ENCODE peak calls at places on chromosomes 4 and X, in five cellular contexts. F is SK-N-SH, G is HCT116, I is GM12878, L is HepG2. V is an unnamed sample.

GRCh38 chr4:3649491-3649890 is 116.7 kb upstream of the ADRA2C start:
- DNase-seq in F (no peak), G (no peak), I (no peak), L (no peak), V (no peak)

GRCh38 chrX:21382715-21383114 is 8.5 kb downstream of the CNKSR2 start:
- DNase-seq in F (no peak), G (peak), I (no peak), L (no peak), V (no peak)

GRCh38 chrX:140360284-140360683 is 144.6 kb downstream of the SOX3 start:
- DNase-seq in F (no peak), G (no peak), I (no peak), L (no peak), V (no peak)

GRCh38 chr4:5051210-5051691 is at the start of gene STK32B:
- DNase-seq in F (peak), G (no peak), I (no peak), L (no peak), V (peak)

GRCh38 chr4:152431287-152431686 is 104.6 kb downstream of the FBXW7 start:
- DNase-seq in F (no peak), G (no peak), I (no peak), L (peak), V (no peak)

GRCh38 chr4:174654634-174655033 is 132.3 kb upstream of the HPGD start:
- DNase-seq in F (no peak), G (no peak), I (no peak), L (no peak), V (no peak)

GRCh38 chr4:72006576-72006975 is 25.2 kb upstream of the NPFFR2 start:
- DNase-seq in F (no peak), G (no peak), I (no peak), L (no peak), V (no peak)

GRCh38 chrX:53281321-53281822 is at the start of gene IQSEC2:
- DNase-seq in F (no peak), G (peak), I (no peak), L (no peak), V (peak)

GRCh38 chr4:89245459-89245858 is 62.1 kb downstream of the GPRIN3 start:
- DNase-seq in F (no peak), G (no peak), I (no peak), L (peak), V (peak)

GRCh38 chr4:125390126-125390525 is 75.4 kb downstream of the FAT4 start:
- DNase-seq in F (no peak), G (no peak), I (no peak), L (no peak), V (no peak)

GRCh38 chr4:130028552-130028951 is 932.6 kb downstream of the C4orf33 start:
- DNase-seq in F (no peak), G (no peak), I (peak), L (no peak), V (no peak)

GRCh38 chr4:176422031-176422430 is 102.3 kb downstream of the SPCS3 start:
- DNase-seq in F (no peak), G (no peak), I (no peak), L (no peak), V (no peak)

GRCh38 chrX:15525664-15526416 is 25.2 kb downstream of the BMX start:
- DNase-seq in F (no peak), G (no peak), I (no peak), L (no peak), V (no peak)

GRCh38 chr4:155944516-155944915 is 9.2 kb downstream of the CTSO start:
- DNase-seq in F (no peak), G (no peak), I (no peak), L (no peak), V (no peak)

GRCh38 chr4:127975121-127975770 is 10.0 kb downstream of the ABHD18 start:
- DNase-seq in F (no peak), G (no peak), I (no peak), L (peak), V (no peak)

GRCh38 chr4:51999250-51999649 is 20.9 kb downstream of the LRRC66 start:
- DNase-seq in F (no peak), G (no peak), I (no peak), L (no peak), V (no peak)

GRCh38 chr4:52001616-52002015 is 18.5 kb downstream of the LRRC66 start:
- DNase-seq in F (no peak), G (no peak), I (no peak), L (no peak), V (no peak)

GRCh38 chr4:51997647-51998046 is 22.5 kb downstream of the LRRC66 start:
- DNase-seq in F (no peak), G (no peak), I (no peak), L (no peak), V (no peak)

GRCh38 chr4:51995647-51996046 is 24.5 kb downstream of the LRRC66 start:
- DNase-seq in F (no peak), G (no peak), I (no peak), L (no peak), V (no peak)

GRCh38 chr4:51998837-51999236 is 21.3 kb downstream of the LRRC66 start:
- DNase-seq in F (no peak), G (no peak), I (no peak), L (no peak), V (no peak)
- TF ChIP-seq JUND in F (no peak), G (no peak), I (no peak), L (no peak), V (no peak)

GRCh38 chr4:73597594-73597993 is 22.6 kb downstream of the RASSF6 start:
- DNase-seq in F (no peak), G (no peak), I (no peak), L (no peak), V (no peak)

GRCh38 chr4:73596001-73596400 is 24.2 kb downstream of the RASSF6 start:
- DNase-seq in F (no peak), G (no peak), I (no peak), L (no peak), V (no peak)

GRCh38 chr4:73603307-73603710 is 16.9 kb downstream of the RASSF6 start:
- DNase-seq in F (no peak), G (no peak), I (no peak), L (peak), V (no peak)

GRCh38 chr4:73600917-73601316 is 19.3 kb downstream of the RASSF6 start:
- DNase-seq in F (no peak), G (no peak), I (no peak), L (no peak), V (no peak)

GRCh38 chr4:73599182-73599581 is 21.1 kb downstream of the RASSF6 start:
- DNase-seq in F (no peak), G (peak), I (no peak), L (peak), V (no peak)
- TF ChIP-seq JUND in F (no peak), G (peak), I (no peak), L (no peak), V (no peak)

GRCh38 chrX:70998402-70999027 is 67.6 kb upstream of the SLC7A3 start:
- DNase-seq in F (no peak), G (no peak), I (no peak), L (peak), V (no peak)
- TF ChIP-seq JUND in F (no peak), G (no peak), I (no peak), L (no peak), V (no peak)

GRCh38 chr4:98341309-98341708 is 80.1 kb downstream of the RAP1GDS1 start:
- DNase-seq in F (peak), G (no peak), I (no peak), L (no peak), V (no peak)
- TF ChIP-seq JUND in F (no peak), G (no peak), I (no peak), L (no peak), V (no peak)

GRCh38 chrX:16528620-16529019 is 121.3 kb upstream of the S100G start:
- DNase-seq in F (no peak), G (no peak), I (no peak), L (no peak), V (no peak)

GRCh38 chrX:16524327-16524726 is 125.6 kb upstream of the S100G start:
- DNase-seq in F (no peak), G (no peak), I (no peak), L (no peak), V (no peak)

GRCh38 chrX:16526003-16526402 is 124.0 kb upstream of the S100G start:
- DNase-seq in F (no peak), G (no peak), I (no peak), L (no peak), V (no peak)
- TF ChIP-seq JUND in F (no peak), G (no peak), I (no peak), L (no peak), V (no peak)

V was measured in T47D.